ENCODE peak calls at places on chromosomes 13 and 19, in eight cellular contexts. One of them, this sample, is unnamed.
A peak's percentile ranks its signal among the peaks of the same experiment; 100 is the strongest.

GRCh38 chr13:49454388-49455015 is 10.4 kb downstream of the SETDB2 start:
- DNase-seq in DMS153: no peak
- DNase-seq in NCI-H226: no peak
- DNase-seq in tibial nerve: no peak
- DNase-seq in EH: peak; percentile 75
- DNase-seq in CD4-positive, alpha-beta memory T cell: peak; percentile 32
- DNase-seq in endothelial cell: no peak
- DNase-seq in stimulated activated effector memory CD8-positive, alpha-beta T cell treated with anti-CD3 and anti-CD28 coated beads, Interleukin-12 subunit alpha, Interleukin-12 subunit beta, amount 100 ng/mL, for 72 hours: no peak
- DNase-seq in this sample: no peak

GRCh38 chr13:77620138-77620537 is 77.3 kb upstream of the SLAIN1 start:
- DNase-seq in endothelial cell: no peak
- DNase-seq in stimulated activated effector memory CD8-positive, alpha-beta T cell treated with anti-CD3 and anti-CD28 coated beads, Interleukin-12 subunit alpha, Interleukin-12 subunit beta, amount 100 ng/mL, for 72 hours: no peak
- DNase-seq in tibial nerve: no peak
- DNase-seq in CD4-positive, alpha-beta memory T cell: no peak
- DNase-seq in EH: no peak
- DNase-seq in NCI-H226: no peak
- DNase-seq in DMS153: no peak
- DNase-seq in this sample: no peak

GRCh38 chr19:15317392-15318011 is 14.8 kb downstream of the BRD4 start:
- DNase-seq in DMS153: no peak
- DNase-seq in endothelial cell: no peak
- DNase-seq in CD4-positive, alpha-beta memory T cell: no peak
- DNase-seq in EH: peak; percentile 65
- DNase-seq in stimulated activated effector memory CD8-positive, alpha-beta T cell treated with anti-CD3 and anti-CD28 coated beads, Interleukin-12 subunit alpha, Interleukin-12 subunit beta, amount 100 ng/mL, for 72 hours: no peak
- DNase-seq in tibial nerve: no peak
- DNase-seq in NCI-H226: no peak
- DNase-seq in this sample: no peak

GRCh38 chr13:113665582-113666323 is 1.3 kb upstream of the GRK1 start:
- DNase-seq in NCI-H226: no peak
- DNase-seq in stimulated activated effector memory CD8-positive, alpha-beta T cell treated with anti-CD3 and anti-CD28 coated beads, Interleukin-12 subunit alpha, Interleukin-12 subunit beta, amount 100 ng/mL, for 72 hours: no peak
- DNase-seq in endothelial cell: no peak
- DNase-seq in CD4-positive, alpha-beta memory T cell: no peak
- DNase-seq in EH: no peak
- DNase-seq in tibial nerve: peak; percentile 8
- DNase-seq in DMS153: no peak
- DNase-seq in this sample: no peak

GRCh38 chr13:23583491-23583890 is 13.3 kb downstream of the TNFRSF19 start:
- DNase-seq in NCI-H226: no peak
- DNase-seq in EH: no peak
- DNase-seq in stimulated activated effector memory CD8-positive, alpha-beta T cell treated with anti-CD3 and anti-CD28 coated beads, Interleukin-12 subunit alpha, Interleukin-12 subunit beta, amount 100 ng/mL, for 72 hours: no peak
- DNase-seq in endothelial cell: no peak
- DNase-seq in DMS153: peak; percentile 25
- DNase-seq in tibial nerve: no peak
- DNase-seq in CD4-positive, alpha-beta memory T cell: no peak
- DNase-seq in this sample: no peak

GRCh38 chr13:25214371-25215252 is 42.5 kb upstream of the AMER2 start:
- DNase-seq in stimulated activated effector memory CD8-positive, alpha-beta T cell treated with anti-CD3 and anti-CD28 coated beads, Interleukin-12 subunit alpha, Interleukin-12 subunit beta, amount 100 ng/mL, for 72 hours: no peak
- DNase-seq in EH: peak; percentile 58
- DNase-seq in tibial nerve: peak; percentile 43
- DNase-seq in NCI-H226: peak; percentile 5
- DNase-seq in CD4-positive, alpha-beta memory T cell: no peak
- DNase-seq in endothelial cell: no peak
- DNase-seq in DMS153: no peak
- DNase-seq in this sample: no peak

GRCh38 chr13:34257980-34258379 is 440.0 kb downstream of the RFC3 start:
- DNase-seq in CD4-positive, alpha-beta memory T cell: no peak
- DNase-seq in stimulated activated effector memory CD8-positive, alpha-beta T cell treated with anti-CD3 and anti-CD28 coated beads, Interleukin-12 subunit alpha, Interleukin-12 subunit beta, amount 100 ng/mL, for 72 hours: no peak
- DNase-seq in endothelial cell: no peak
- DNase-seq in tibial nerve: no peak
- DNase-seq in DMS153: no peak
- DNase-seq in NCI-H226: no peak
- DNase-seq in EH: no peak
- DNase-seq in this sample: no peak

GRCh38 chr13:89066868-89067466 is 1395.8 kb downstream of the SLITRK5 start:
- DNase-seq in EH: no peak
- DNase-seq in CD4-positive, alpha-beta memory T cell: no peak
- DNase-seq in DMS153: peak; percentile 24
- DNase-seq in tibial nerve: no peak
- DNase-seq in NCI-H226: peak; percentile 40
- DNase-seq in stimulated activated effector memory CD8-positive, alpha-beta T cell treated with anti-CD3 and anti-CD28 coated beads, Interleukin-12 subunit alpha, Interleukin-12 subunit beta, amount 100 ng/mL, for 72 hours: no peak
- DNase-seq in endothelial cell: peak; percentile 56
- DNase-seq in this sample: peak; percentile 16

GRCh38 chr13:99566125-99567083 is 65.1 kb downstream of the TM9SF2 start:
- DNase-seq in DMS153: no peak
- DNase-seq in endothelial cell: no peak
- DNase-seq in EH: no peak
- DNase-seq in NCI-H226: no peak
- DNase-seq in CD4-positive, alpha-beta memory T cell: no peak
- DNase-seq in tibial nerve: no peak
- DNase-seq in stimulated activated effector memory CD8-positive, alpha-beta T cell treated with anti-CD3 and anti-CD28 coated beads, Interleukin-12 subunit alpha, Interleukin-12 subunit beta, amount 100 ng/mL, for 72 hours: no peak
- DNase-seq in this sample: no peak

GRCh38 chr13:23547000-23547590 is 23.1 kb upstream of the TNFRSF19 start:
- DNase-seq in tibial nerve: peak; percentile 27
- DNase-seq in DMS153: no peak
- DNase-seq in stimulated activated effector memory CD8-positive, alpha-beta T cell treated with anti-CD3 and anti-CD28 coated beads, Interleukin-12 subunit alpha, Interleukin-12 subunit beta, amount 100 ng/mL, for 72 hours: no peak
- DNase-seq in endothelial cell: peak; percentile 27
- DNase-seq in NCI-H226: no peak
- DNase-seq in CD4-positive, alpha-beta memory T cell: no peak
- DNase-seq in EH: peak; percentile 39
- DNase-seq in this sample: no peak

GRCh38 chr13:104106705-104107393 is 1040.6 kb upstream of the SLC10A2 start:
- DNase-seq in NCI-H226: no peak
- DNase-seq in endothelial cell: no peak
- DNase-seq in EH: no peak
- DNase-seq in CD4-positive, alpha-beta memory T cell: no peak
- DNase-seq in stimulated activated effector memory CD8-positive, alpha-beta T cell treated with anti-CD3 and anti-CD28 coated beads, Interleukin-12 subunit alpha, Interleukin-12 subunit beta, amount 100 ng/mL, for 72 hours: no peak
- DNase-seq in DMS153: no peak
- DNase-seq in tibial nerve: no peak
- DNase-seq in this sample: no peak

GRCh38 chr13:48398450-48399095 is 14.3 kb downstream of the LPAR6 start:
- DNase-seq in CD4-positive, alpha-beta memory T cell: no peak
- DNase-seq in stimulated activated effector memory CD8-positive, alpha-beta T cell treated with anti-CD3 and anti-CD28 coated beads, Interleukin-12 subunit alpha, Interleukin-12 subunit beta, amount 100 ng/mL, for 72 hours: no peak
- DNase-seq in NCI-H226: no peak
- DNase-seq in endothelial cell: no peak
- DNase-seq in DMS153: no peak
- DNase-seq in tibial nerve: no peak
- DNase-seq in EH: peak; percentile 60
- DNase-seq in this sample: no peak

GRCh38 chr19:2207991-2208860 is 27.9 kb downstream of the PLEKHJ1 start:
- DNase-seq in tibial nerve: peak; percentile 75
- DNase-seq in CD4-positive, alpha-beta memory T cell: no peak
- DNase-seq in NCI-H226: no peak
- DNase-seq in DMS153: no peak
- DNase-seq in stimulated activated effector memory CD8-positive, alpha-beta T cell treated with anti-CD3 and anti-CD28 coated beads, Interleukin-12 subunit alpha, Interleukin-12 subunit beta, amount 100 ng/mL, for 72 hours: no peak
- DNase-seq in endothelial cell: no peak
- DNase-seq in EH: peak; percentile 91
- DNase-seq in this sample: peak; percentile 44

GRCh38 chr13:26601669-26602068 is 44.2 kb downstream of the WASF3 start:
- DNase-seq in NCI-H226: no peak
- DNase-seq in EH: peak; percentile 78
- DNase-seq in tibial nerve: no peak
- DNase-seq in DMS153: peak; percentile 18
- DNase-seq in stimulated activated effector memory CD8-positive, alpha-beta T cell treated with anti-CD3 and anti-CD28 coated beads, Interleukin-12 subunit alpha, Interleukin-12 subunit beta, amount 100 ng/mL, for 72 hours: no peak
- DNase-seq in endothelial cell: no peak
- DNase-seq in CD4-positive, alpha-beta memory T cell: no peak
- DNase-seq in this sample: peak; percentile 70

GRCh38 chr13:73254827-73255226 is 196.0 kb downstream of the KLF5 start:
- DNase-seq in EH: peak; percentile 28
- DNase-seq in stimulated activated effector memory CD8-positive, alpha-beta T cell treated with anti-CD3 and anti-CD28 coated beads, Interleukin-12 subunit alpha, Interleukin-12 subunit beta, amount 100 ng/mL, for 72 hours: no peak
- DNase-seq in DMS153: no peak
- DNase-seq in endothelial cell: no peak
- DNase-seq in NCI-H226: no peak
- DNase-seq in tibial nerve: no peak
- DNase-seq in CD4-positive, alpha-beta memory T cell: no peak
- DNase-seq in this sample: no peak

GRCh38 chr19:40718774-40719391 is 2.0 kb downstream of the ITPKC start:
- DNase-seq in NCI-H226: peak; percentile 66
- DNase-seq in tibial nerve: peak; percentile 58
- DNase-seq in endothelial cell: peak; percentile 31
- DNase-seq in DMS153: peak; percentile 3
- DNase-seq in EH: peak; percentile 45
- DNase-seq in stimulated activated effector memory CD8-positive, alpha-beta T cell treated with anti-CD3 and anti-CD28 coated beads, Interleukin-12 subunit alpha, Interleukin-12 subunit beta, amount 100 ng/mL, for 72 hours: no peak
- DNase-seq in CD4-positive, alpha-beta memory T cell: no peak
- DNase-seq in this sample: peak; percentile 84

GRCh38 chr13:24500977-24501376 is 11.6 kb downstream of the PARP4 start:
- DNase-seq in tibial nerve: no peak
- DNase-seq in NCI-H226: peak; percentile 58
- DNase-seq in EH: peak; percentile 72
- DNase-seq in stimulated activated effector memory CD8-positive, alpha-beta T cell treated with anti-CD3 and anti-CD28 coated beads, Interleukin-12 subunit alpha, Interleukin-12 subunit beta, amount 100 ng/mL, for 72 hours: no peak
- DNase-seq in endothelial cell: no peak
- DNase-seq in CD4-positive, alpha-beta memory T cell: no peak
- DNase-seq in DMS153: no peak
- DNase-seq in this sample: no peak

GRCh38 chr19:55585658-55586339 is 5.2 kb upstream of the ZNF579 start:
- DNase-seq in DMS153: peak; percentile 82
- DNase-seq in CD4-positive, alpha-beta memory T cell: peak; percentile 53
- DNase-seq in tibial nerve: peak; percentile 36
- DNase-seq in EH: peak; percentile 67
- DNase-seq in NCI-H226: peak; percentile 29
- DNase-seq in endothelial cell: peak; percentile 77
- DNase-seq in stimulated activated effector memory CD8-positive, alpha-beta T cell treated with anti-CD3 and anti-CD28 coated beads, Interleukin-12 subunit alpha, Interleukin-12 subunit beta, amount 100 ng/mL, for 72 hours: no peak
- DNase-seq in this sample: peak; percentile 91

GRCh38 chr19:9009431-9009830 is 778 bp downstream of the MUC16 start:
- DNase-seq in DMS153: no peak
- DNase-seq in CD4-positive, alpha-beta memory T cell: no peak
- DNase-seq in endothelial cell: no peak
- DNase-seq in tibial nerve: no peak
- DNase-seq in stimulated activated effector memory CD8-positive, alpha-beta T cell treated with anti-CD3 and anti-CD28 coated beads, Interleukin-12 subunit alpha, Interleukin-12 subunit beta, amount 100 ng/mL, for 72 hours: no peak
- DNase-seq in NCI-H226: no peak
- DNase-seq in EH: no peak
- DNase-seq in this sample: no peak

GRCh38 chr19:4194353-4194752 is 11.9 kb downstream of the ANKRD24 start:
- DNase-seq in tibial nerve: no peak
- DNase-seq in endothelial cell: no peak
- DNase-seq in EH: no peak
- DNase-seq in stimulated activated effector memory CD8-positive, alpha-beta T cell treated with anti-CD3 and anti-CD28 coated beads, Interleukin-12 subunit alpha, Interleukin-12 subunit beta, amount 100 ng/mL, for 72 hours: no peak
- DNase-seq in DMS153: no peak
- DNase-seq in NCI-H226: no peak
- DNase-seq in CD4-positive, alpha-beta memory T cell: no peak
- DNase-seq in this sample: no peak

GRCh38 chr19:30029721-30030510 is 87.9 kb downstream of the URI1 start:
- DNase-seq in NCI-H226: peak; percentile 40
- DNase-seq in EH: peak; percentile 94
- DNase-seq in CD4-positive, alpha-beta memory T cell: no peak
- DNase-seq in tibial nerve: no peak
- DNase-seq in stimulated activated effector memory CD8-positive, alpha-beta T cell treated with anti-CD3 and anti-CD28 coated beads, Interleukin-12 subunit alpha, Interleukin-12 subunit beta, amount 100 ng/mL, for 72 hours: no peak
- DNase-seq in DMS153: no peak
- DNase-seq in endothelial cell: no peak
- DNase-seq in this sample: no peak

GRCh38 chr19:34715357-34715756 is 18.7 kb upstream of the ZNF181 start:
- DNase-seq in NCI-H226: no peak
- DNase-seq in stimulated activated effector memory CD8-positive, alpha-beta T cell treated with anti-CD3 and anti-CD28 coated beads, Interleukin-12 subunit alpha, Interleukin-12 subunit beta, amount 100 ng/mL, for 72 hours: no peak
- DNase-seq in endothelial cell: no peak
- DNase-seq in tibial nerve: no peak
- DNase-seq in EH: no peak
- DNase-seq in CD4-positive, alpha-beta memory T cell: no peak
- DNase-seq in DMS153: no peak
- DNase-seq in this sample: no peak

GRCh38 chr13:113397606-113398425 is 33.9 kb upstream of the GRTP1 start:
- DNase-seq in NCI-H226: no peak
- DNase-seq in EH: no peak
- DNase-seq in DMS153: no peak
- DNase-seq in endothelial cell: no peak
- DNase-seq in stimulated activated effector memory CD8-positive, alpha-beta T cell treated with anti-CD3 and anti-CD28 coated beads, Interleukin-12 subunit alpha, Interleukin-12 subunit beta, amount 100 ng/mL, for 72 hours: no peak
- DNase-seq in CD4-positive, alpha-beta memory T cell: no peak
- DNase-seq in tibial nerve: no peak
- DNase-seq in this sample: no peak

GRCh38 chr19:51441410-51442390 is 16.6 kb downstream of the SIGLEC8 start:
- DNase-seq in CD4-positive, alpha-beta memory T cell: peak; percentile 95
- DNase-seq in stimulated activated effector memory CD8-positive, alpha-beta T cell treated with anti-CD3 and anti-CD28 coated beads, Interleukin-12 subunit alpha, Interleukin-12 subunit beta, amount 100 ng/mL, for 72 hours: peak; percentile 72
- DNase-seq in EH: no peak
- DNase-seq in NCI-H226: peak; percentile 47
- DNase-seq in endothelial cell: peak; percentile 46
- DNase-seq in DMS153: no peak
- DNase-seq in tibial nerve: no peak
- DNase-seq in this sample: peak; percentile 80

GRCh38 chr19:33998739-33999345 is 173.5 kb upstream of the LSM14A start:
- DNase-seq in stimulated activated effector memory CD8-positive, alpha-beta T cell treated with anti-CD3 and anti-CD28 coated beads, Interleukin-12 subunit alpha, Interleukin-12 subunit beta, amount 100 ng/mL, for 72 hours: no peak
- DNase-seq in NCI-H226: no peak
- DNase-seq in CD4-positive, alpha-beta memory T cell: no peak
- DNase-seq in tibial nerve: no peak
- DNase-seq in DMS153: no peak
- DNase-seq in EH: peak; percentile 10
- DNase-seq in endothelial cell: no peak
- DNase-seq in this sample: peak; percentile 33

GRCh38 chr13:101977475-101977874 is 424.4 kb downstream of the FGF14 start:
- DNase-seq in EH: no peak
- DNase-seq in NCI-H226: no peak
- DNase-seq in DMS153: no peak
- DNase-seq in tibial nerve: no peak
- DNase-seq in endothelial cell: no peak
- DNase-seq in CD4-positive, alpha-beta memory T cell: no peak
- DNase-seq in stimulated activated effector memory CD8-positive, alpha-beta T cell treated with anti-CD3 and anti-CD28 coated beads, Interleukin-12 subunit alpha, Interleukin-12 subunit beta, amount 100 ng/mL, for 72 hours: no peak
- DNase-seq in this sample: no peak

GRCh38 chr13:113410472-113411201 is 42.7 kb downstream of the ADPRHL1 start:
- DNase-seq in DMS153: no peak
- DNase-seq in stimulated activated effector memory CD8-positive, alpha-beta T cell treated with anti-CD3 and anti-CD28 coated beads, Interleukin-12 subunit alpha, Interleukin-12 subunit beta, amount 100 ng/mL, for 72 hours: no peak
- DNase-seq in EH: peak; percentile 91
- DNase-seq in CD4-positive, alpha-beta memory T cell: no peak
- DNase-seq in endothelial cell: no peak
- DNase-seq in NCI-H226: no peak
- DNase-seq in tibial nerve: no peak
- DNase-seq in this sample: peak; percentile 95

GRCh38 chr13:91863699-91864098 is 465.3 kb downstream of the GPC5 start:
- DNase-seq in EH: no peak
- DNase-seq in stimulated activated effector memory CD8-positive, alpha-beta T cell treated with anti-CD3 and anti-CD28 coated beads, Interleukin-12 subunit alpha, Interleukin-12 subunit beta, amount 100 ng/mL, for 72 hours: no peak
- DNase-seq in DMS153: no peak
- DNase-seq in endothelial cell: no peak
- DNase-seq in CD4-positive, alpha-beta memory T cell: no peak
- DNase-seq in NCI-H226: no peak
- DNase-seq in tibial nerve: no peak
- DNase-seq in this sample: no peak

GRCh38 chr13:48817166-48817802 is 158.4 kb upstream of the FNDC3A start:
- DNase-seq in CD4-positive, alpha-beta memory T cell: no peak
- DNase-seq in endothelial cell: no peak
- DNase-seq in EH: no peak
- DNase-seq in stimulated activated effector memory CD8-positive, alpha-beta T cell treated with anti-CD3 and anti-CD28 coated beads, Interleukin-12 subunit alpha, Interleukin-12 subunit beta, amount 100 ng/mL, for 72 hours: no peak
- DNase-seq in NCI-H226: no peak
- DNase-seq in DMS153: no peak
- DNase-seq in tibial nerve: no peak
- DNase-seq in this sample: no peak

GRCh38 chr13:70189981-70190380 is 81.7 kb upstream of the KLHL1 start:
- DNase-seq in DMS153: no peak
- DNase-seq in EH: no peak
- DNase-seq in tibial nerve: no peak
- DNase-seq in endothelial cell: no peak
- DNase-seq in CD4-positive, alpha-beta memory T cell: no peak
- DNase-seq in NCI-H226: no peak
- DNase-seq in stimulated activated effector memory CD8-positive, alpha-beta T cell treated with anti-CD3 and anti-CD28 coated beads, Interleukin-12 subunit alpha, Interleukin-12 subunit beta, amount 100 ng/mL, for 72 hours: no peak
- DNase-seq in this sample: no peak

GRCh38 chr13:46575321-46575721 is 22.4 kb downstream of the LRCH1 start:
- DNase-seq in NCI-H226: no peak
- DNase-seq in endothelial cell: no peak
- DNase-seq in stimulated activated effector memory CD8-positive, alpha-beta T cell treated with anti-CD3 and anti-CD28 coated beads, Interleukin-12 subunit alpha, Interleukin-12 subunit beta, amount 100 ng/mL, for 72 hours: no peak
- DNase-seq in tibial nerve: no peak
- DNase-seq in DMS153: no peak
- DNase-seq in CD4-positive, alpha-beta memory T cell: no peak
- DNase-seq in EH: peak; percentile 36
- DNase-seq in this sample: no peak

GRCh38 chr19:50943074-50943828 is 9.6 kb downstream of the KLK5 start:
- DNase-seq in tibial nerve: no peak
- DNase-seq in stimulated activated effector memory CD8-positive, alpha-beta T cell treated with anti-CD3 and anti-CD28 coated beads, Interleukin-12 subunit alpha, Interleukin-12 subunit beta, amount 100 ng/mL, for 72 hours: no peak
- DNase-seq in EH: no peak
- DNase-seq in NCI-H226: peak; percentile 31
- DNase-seq in endothelial cell: no peak
- DNase-seq in CD4-positive, alpha-beta memory T cell: no peak
- DNase-seq in DMS153: no peak
- DNase-seq in this sample: no peak

GRCh38 chr19:3098141-3098514 is 4.0 kb downstream of the GNA11 start:
- DNase-seq in endothelial cell: no peak
- DNase-seq in NCI-H226: no peak
- DNase-seq in EH: no peak
- DNase-seq in stimulated activated effector memory CD8-positive, alpha-beta T cell treated with anti-CD3 and anti-CD28 coated beads, Interleukin-12 subunit alpha, Interleukin-12 subunit beta, amount 100 ng/mL, for 72 hours: no peak
- DNase-seq in DMS153: no peak
- DNase-seq in tibial nerve: no peak
- DNase-seq in CD4-positive, alpha-beta memory T cell: no peak
- DNase-seq in this sample: no peak